ENCODE peak calls at places on chromosomes 16 and 17, in eight cellular contexts. N is IMR-90, O is keratinocyte, D is astrocyte, U is GM12878, Z is HCT116, X is SK-N-SH, Y is MM.1S. E is an unnamed sample. For H4K20me1 and H3K4me1, the result is how much of the 10 kb centered on the place peaks cover.

GRCh38 chr16:46658925-46659324 is 30.1 kb downstream of the VPS35 start:
- DNase-seq in Z (no peak), Y (peak), U (peak), N (no peak), X (no peak), D (no peak), O (no peak), E (no peak)

GRCh38 chr17:6508519-6509294 is 47.6 kb downstream of the PITPNM3 start:
- DNase-seq in Z (no peak), U (no peak), O (no peak), D (peak), Y (no peak), N (no peak), X (no peak), E (no peak)

GRCh38 chr17:79615446-79615845 is 4.6 kb upstream of the RBFOX3 start:
- DNase-seq in U (no peak), Z (no peak), X (no peak), O (no peak), Y (no peak), D (no peak), N (no peak), E (no peak)

GRCh38 chr16:5323284-5323683 is 225.7 kb upstream of the EEF2KMT start:
- DNase-seq in O (no peak), X (no peak), U (no peak), N (no peak), Z (no peak), Y (no peak), D (peak), E (no peak)

GRCh38 chr16:3646348-3646920 is 8.1 kb upstream of the DNASE1 start:
- DNase-seq in D (no peak), Y (no peak), X (no peak), Z (peak), O (no peak), U (no peak), N (peak), E (no peak)

GRCh38 chr17:46842835-46843234 is 8.5 kb upstream of the WNT9B start:
- DNase-seq in X (no peak), U (no peak), Z (peak), N (no peak), Y (no peak), O (no peak), D (no peak), E (no peak)

GRCh38 chr16:68353366-68353765 is 42.5 kb downstream of the PRMT7 start:
- DNase-seq in N (no peak), Y (no peak), U (no peak), D (no peak), Z (no peak), O (no peak), X (no peak), E (no peak)

GRCh38 chr16:84950906-84951305 is 60.4 kb downstream of the ZDHHC7 start:
- DNase-seq in U (no peak), Z (no peak), Y (peak), D (no peak), X (peak), N (no peak), O (no peak), E (no peak)

GRCh38 chr16:64370112-64370511 is 751.8 kb downstream of the CDH11 start:
- DNase-seq in U (no peak), O (no peak), D (no peak), Z (no peak), Y (no peak), X (no peak), N (no peak), E (no peak)

GRCh38 chr16:54110582-54110981 is 176.0 kb downstream of the IRX3 start:
- DNase-seq in U (no peak), O (no peak), X (no peak), D (no peak), Z (no peak), Y (no peak), N (no peak), E (no peak)

GRCh38 chr17:31564883-31565297 is 173.4 kb downstream of the RAB11FIP4 start:
- DNase-seq in D (peak), N (peak), X (peak), U (no peak), Y (no peak), O (no peak), Z (no peak), E (peak)

GRCh38 chr17:42980766-42981397 is 517 bp downstream of the RUNDC1 start:
- DNase-seq in X (peak), N (peak), O (no peak), Z (peak), Y (peak), U (peak), D (peak), E (peak)

GRCh38 chr17:7466644-7467341 is 12.6 kb downstream of the ZBTB4 start:
- DNase-seq in O (no peak), U (no peak), N (peak), Y (no peak), X (no peak), Z (no peak), D (peak), E (peak)

DNA sequence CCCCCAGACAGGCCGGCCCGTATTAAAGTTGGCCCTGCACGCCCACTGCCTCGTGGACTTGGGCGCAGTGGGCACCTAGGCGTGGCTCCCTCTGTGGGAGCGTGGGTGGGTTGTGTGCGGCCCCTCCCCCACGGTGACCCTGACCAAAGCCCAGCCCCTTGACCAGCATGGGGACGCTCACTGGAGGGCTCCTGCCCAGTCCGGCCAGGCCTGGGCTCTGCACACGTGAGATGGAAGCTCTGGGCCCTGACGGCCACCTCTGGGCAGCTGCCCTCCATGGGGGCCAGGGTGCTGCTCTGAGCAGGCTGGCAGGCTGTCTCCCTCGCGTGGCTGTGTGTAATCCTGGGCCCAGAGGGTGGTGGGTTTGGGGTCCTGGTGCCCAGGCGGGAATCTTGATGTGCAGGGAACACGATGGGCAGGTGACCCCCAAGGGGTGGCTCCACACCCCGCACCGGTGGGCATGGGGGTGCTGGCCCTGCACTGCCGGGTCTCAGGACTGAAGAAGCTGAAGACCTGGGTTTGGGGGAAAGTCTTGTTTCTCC is 8.5 kb downstream of the CHMP6 start:
- DNase-seq in Y (no peak), D (no peak), X (no peak), U (no peak), Z (no peak), O (no peak), N (no peak), E (no peak)
- H4K20me1 ChIP-seq in Y (under half), D (under half), X (under half), U (under half), Z (under half), O (under half), N (under half), E (under half)

GRCh38 chr16:80620656-80621605 is 80.1 kb downstream of the DYNLRB2 start:
- DNase-seq in X (no peak), Z (no peak), U (no peak), O (no peak), D (no peak), N (no peak), Y (no peak), E (no peak)

GRCh38 chr16:80619824-80620223 is 79.0 kb downstream of the DYNLRB2 start:
- DNase-seq in Y (no peak), X (no peak), N (no peak), Z (no peak), U (no peak), O (no peak), D (no peak), E (no peak)

GRCh38 chr16:80618862-80619648 is 78.3 kb downstream of the DYNLRB2 start:
- DNase-seq in U (no peak), X (no peak), N (no peak), Y (no peak), D (no peak), Z (no peak), O (no peak), E (no peak)

GRCh38 chr16:80623376-80623775 is 82.6 kb downstream of the DYNLRB2 start:
- DNase-seq in X (no peak), Y (no peak), N (peak), O (no peak), Z (no peak), D (peak), U (no peak), E (peak)

GRCh38 chr16:80622007-80622406 is 81.2 kb downstream of the DYNLRB2 start:
- DNase-seq in N (no peak), O (no peak), Y (no peak), X (no peak), D (no peak), U (no peak), Z (no peak), E (no peak)
- H3K4me1 ChIP-seq in N (under half), O (under half), Y (under half), X (under half), D (under half), U (under half), Z (under half), E (under half)

DNA sequence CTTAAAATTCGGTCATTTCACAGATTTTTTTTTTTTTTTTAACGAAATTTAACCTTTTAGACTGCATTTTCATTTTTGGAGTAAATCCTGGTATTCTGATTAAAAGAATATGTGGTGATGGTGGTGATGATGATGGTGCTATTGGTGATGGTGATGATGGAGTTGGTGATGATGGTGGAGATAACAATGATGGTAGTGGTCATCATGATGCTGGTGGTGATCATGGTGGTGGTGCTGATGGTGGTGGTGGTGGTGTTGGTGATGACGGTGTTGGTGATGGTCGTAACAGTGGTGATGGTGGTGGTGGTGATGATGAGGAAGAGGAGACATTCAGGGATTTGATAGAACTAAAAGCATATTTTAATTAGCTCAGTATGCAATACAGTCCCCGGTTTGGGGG is 84.0 kb downstream of the TNRC6C start:
- DNase-seq in U (no peak), Y (no peak), Z (no peak), D (no peak), O (no peak), X (no peak), N (no peak), E (no peak)
- H3K4me3 ChIP-seq in U (no peak), Y (no peak), Z (no peak), D (no peak), O (no peak), X (no peak), N (no peak), E (no peak)

GRCh38 chr16:12538667-12539081 is 265.0 kb downstream of the CPPED1 start:
- DNase-seq in O (peak), Y (no peak), Z (no peak), U (no peak), N (no peak), X (peak), D (no peak), E (peak)

GRCh38 chr16:12539185-12539929 is 264.3 kb downstream of the CPPED1 start:
- DNase-seq in N (peak), U (peak), Y (no peak), X (no peak), O (no peak), D (peak), Z (no peak), E (peak)

GRCh38 chr16:12535535-12536411 is 267.9 kb downstream of the CPPED1 start:
- DNase-seq in Y (no peak), Z (no peak), N (no peak), U (peak), X (no peak), D (no peak), O (no peak), E (no peak)

GRCh38 chr16:12532871-12533610 is 270.6 kb downstream of the CPPED1 start:
- DNase-seq in U (no peak), D (no peak), N (no peak), X (no peak), O (no peak), Y (no peak), Z (no peak), E (no peak)

GRCh38 chr16:12536412-12536746 is 267.3 kb downstream of the CPPED1 start:
- DNase-seq in O (no peak), D (no peak), Z (no peak), Y (no peak), X (no peak), U (no peak), N (no peak), E (no peak)
- H4K20me1 ChIP-seq in O (under half), D (under half), Z (under half), Y (under half), X (under half), U (under half), N (under half), E (under half)